ENCODE peak calls at places on chromosomes 6 and 20, in eight cellular contexts. T, B, V, F, K, I, S and E are unnamed samples.

GRCh38 chr6:33375143-33375649 is 16.4 kb upstream of the KIFC1 start:
- DNase-seq in K (peak; percentile 73), B (no peak), I (no peak), V (peak; percentile 77), F (no peak), S (no peak), T (no peak), E (peak; percentile 37)

GRCh38 chr6:31580807-31581437 is 1.3 kb downstream of the LTB start:
- DNase-seq in S (peak; percentile 82), B (no peak), F (no peak), T (peak; percentile 97), V (peak; percentile 79), K (peak; percentile 66), I (peak; percentile 79), E (no peak)

GRCh38 chr6:36692861-36693702 is 4.5 kb upstream of the RAB44 start:
- DNase-seq in B (no peak), S (no peak), T (no peak), I (no peak), K (no peak), V (no peak), F (no peak), E (no peak)

GRCh38 chr20:51480507-51481270 is 61.8 kb downstream of the NFATC2 start:
- DNase-seq in I (no peak), B (no peak), T (no peak), K (no peak), F (no peak), S (peak; percentile 66), V (no peak), E (no peak)

GRCh38 chr6:93918258-93918657 is 498.9 kb upstream of the EPHA7 start:
- DNase-seq in S (no peak), T (no peak), K (no peak), V (no peak), I (no peak), F (no peak), B (no peak), E (no peak)

GRCh38 chr6:149698175-149698574 is 19.7 kb downstream of the LATS1 start:
- DNase-seq in F (no peak), T (no peak), S (no peak), B (no peak), I (no peak), V (no peak), K (no peak), E (no peak)

GRCh38 chr6:149336529-149336928 is 19.0 kb downstream of the TAB2 start:
- DNase-seq in B (no peak), I (no peak), F (no peak), K (peak; percentile 70), S (no peak), T (no peak), V (peak; percentile 40), E (peak; percentile 34)

GRCh38 chr6:41546866-41547798 is 951 bp downstream of the FOXP4 start:
- DNase-seq in T (peak; percentile 50), F (no peak), S (no peak), I (no peak), B (no peak), K (peak; percentile 47), V (peak; percentile 65), E (no peak)

GRCh38 chr20:34249291-34249690 is 8.1 kb downstream of the ASIP start:
- DNase-seq in K (no peak), B (no peak), S (no peak), V (no peak), T (no peak), F (no peak), I (no peak), E (no peak)

GRCh38 chr6:67629268-67629667 is 1005.8 kb upstream of the ADGRB3 start:
- DNase-seq in S (no peak), V (no peak), B (no peak), T (no peak), I (no peak), K (no peak), F (no peak), E (no peak)

GRCh38 chr6:127938701-127939100 is 37.8 kb upstream of the THEMIS start:
- DNase-seq in I (no peak), F (no peak), K (peak; percentile 61), B (no peak), T (no peak), V (peak; percentile 10), S (no peak), E (no peak)

GRCh38 chr6:129402244-129402643 is 307.7 kb downstream of the ARHGAP18 start:
- DNase-seq in K (no peak), F (no peak), B (no peak), V (no peak), I (no peak), S (no peak), T (no peak), E (no peak)

GRCh38 chr6:27267865-27268444 is 20.5 kb downstream of the PRSS16 start:
- DNase-seq in V (no peak), S (no peak), F (no peak), I (no peak), K (no peak), T (no peak), B (no peak), E (no peak)

GRCh38 chr20:4800131-4800530 is 78.4 kb downstream of the PRND start:
- DNase-seq in F (no peak), B (no peak), K (no peak), S (no peak), I (no peak), V (no peak), T (no peak), E (no peak)

GRCh38 chr20:57312138-57312537 is 17.5 kb upstream of the SPO11 start:
- DNase-seq in B (no peak), S (no peak), K (no peak), F (no peak), V (no peak), I (no peak), T (no peak), E (no peak)

GRCh38 chr6:83872386-83873118 is 13.1 kb downstream of the CYB5R4 start:
- DNase-seq in I (no peak), F (no peak), B (no peak), K (no peak), V (no peak), S (no peak), T (no peak), E (no peak)

GRCh38 chr20:17511401-17511800 is 19.8 kb downstream of the BFSP1 start:
- DNase-seq in I (no peak), T (no peak), V (no peak), S (no peak), B (no peak), K (no peak), F (no peak), E (no peak)

GRCh38 chr6:37314803-37315515 is 38.8 kb upstream of the RNF8 start:
- DNase-seq in I (no peak), B (peak; percentile 15), V (peak; percentile 56), F (peak; percentile 20), T (peak; percentile 52), S (peak; percentile 18), K (peak; percentile 50), E (no peak)

GRCh38 chr20:34989118-34989517 is 33.5 kb downstream of the MYH7B start:
- DNase-seq in F (no peak), S (no peak), T (no peak), V (no peak), K (no peak), B (no peak), I (no peak), E (no peak)

GRCh38 chr6:169957351-169957963 is 206.0 kb downstream of the ERMARD start:
- DNase-seq in T (peak; percentile 15), B (no peak), K (no peak), S (no peak), F (no peak), V (no peak), I (no peak), E (no peak)

GRCh38 chr20:17612975-17613327 is 43.1 kb downstream of the DSTN start:
- DNase-seq in K (no peak), I (no peak), S (no peak), F (no peak), B (no peak), V (no peak), T (peak; percentile 26), E (no peak)

GRCh38 chr6:139972116-139972515 is 597.7 kb upstream of the CITED2 start:
- DNase-seq in I (no peak), B (no peak), K (no peak), S (no peak), F (no peak), T (no peak), V (no peak), E (no peak)

GRCh38 chr6:139711714-139712585 is 337.5 kb upstream of the CITED2 start:
- DNase-seq in T (no peak), I (no peak), V (no peak), K (peak; percentile 53), B (no peak), F (no peak), S (no peak), E (no peak)

GRCh38 chr6:159830481-159831372 is 30.7 kb downstream of the PNLDC1 start:
- DNase-seq in K (no peak), B (peak; percentile 82), F (no peak), T (peak; percentile 76), S (no peak), V (no peak), I (no peak), E (no peak)

GRCh38 chr20:38109657-38110524 is 55.2 kb downstream of the TGM2 start:
- DNase-seq in T (no peak), F (no peak), I (no peak), B (no peak), K (peak; percentile 85), V (peak; percentile 56), S (no peak), E (peak; percentile 40)

GRCh38 chr6:153003294-153003645 is 761 bp upstream of the MTRF1L start:
- DNase-seq in B (no peak), V (peak; percentile 12), F (no peak), S (no peak), T (peak; percentile 21), K (peak; percentile 47), I (no peak), E (no peak)

GRCh38 chr20:61556116-61556515 is 304.1 kb downstream of the CDH4 start:
- DNase-seq in S (no peak), V (no peak), I (no peak), T (no peak), F (no peak), B (no peak), K (peak; percentile 79), E (no peak)